ENCODE peak calls at places on chromosomes 16 and 17, in seven cellular contexts. I, D, T, W, P, Y and U are unnamed samples.

GRCh38 chr17:82145550-82146165 is 47.6 kb upstream of the FASN start:
- DNase-seq in Y (no peak), W (no peak), P (no peak), I (no peak), T (no peak), D (no peak), U (no peak)

GRCh38 chr17:10631048-10631700 is 25.9 kb downstream of the MYH3 start:
- DNase-seq in T (no peak), W (peak; percentile 43), D (peak; percentile 10), P (no peak), I (no peak), Y (no peak), U (peak; percentile 51)

GRCh38 chr16:75238853-75239371 is 12.5 kb downstream of the BCAR1 start:
- DNase-seq in W (no peak), Y (no peak), D (no peak), P (no peak), T (no peak), I (no peak), U (no peak)

GRCh38 chr16:13919330-13919682 is 648 bp upstream of the ERCC4 start:
- DNase-seq in P (no peak), T (no peak), I (peak; percentile 25), D (peak; percentile 45), W (peak; percentile 40), Y (no peak), U (no peak)

GRCh38 chr17:31329221-31329620 is 7.8 kb upstream of the EVI2A start:
- DNase-seq in I (no peak), Y (no peak), D (peak; percentile 22), W (no peak), P (no peak), T (no peak), U (no peak)

GRCh38 chr17:41792835-41793748 is 6.6 kb upstream of the JUP start:
- DNase-seq in I (peak; percentile 61), Y (peak; percentile 59), T (no peak), D (peak; percentile 60), P (no peak), W (peak; percentile 68), U (peak; percentile 78)

GRCh38 chr17:81044764-81045589 is 10.0 kb downstream of the BAIAP2 start:
- DNase-seq in Y (peak; percentile 58), W (no peak), P (no peak), I (peak; percentile 75), T (peak; percentile 73), D (peak; percentile 79), U (no peak)

GRCh38 chr16:86951831-86952598 is 365.2 kb downstream of the C16orf95 start:
- DNase-seq in Y (no peak), T (peak; percentile 41), W (peak; percentile 64), P (no peak), I (no peak), D (peak; percentile 99), U (peak; percentile 81)

GRCh38 chr16:83581994-83582747 is 225.6 kb upstream of the HSBP1 start:
- DNase-seq in I (no peak), P (no peak), D (no peak), W (no peak), Y (no peak), T (no peak), U (no peak)

GRCh38 chr16:87407511-87408112 is 15.5 kb downstream of the MAP1LC3B start:
- DNase-seq in Y (no peak), I (no peak), T (peak; percentile 43), W (no peak), P (peak; percentile 84), D (no peak), U (no peak)

GRCh38 chr17:79942011-79942405 is 93.7 kb downstream of the TBC1D16 start:
- DNase-seq in P (no peak), T (no peak), Y (no peak), D (no peak), W (no peak), I (no peak), U (no peak)

GRCh38 chr16:30491744-30492308 is 19.3 kb downstream of the ITGAL start:
- DNase-seq in T (peak; percentile 24), I (peak; percentile 25), D (peak; percentile 83), W (peak; percentile 66), Y (peak; percentile 16), P (no peak), U (peak; percentile 75)

GRCh38 chr16:21650517-21650916 is 1.9 kb downstream of the IGSF6 start:
- DNase-seq in D (no peak), T (no peak), P (no peak), W (no peak), Y (no peak), I (no peak), U (no peak)

GRCh38 chr17:47875586-47875985 is 20.4 kb upstream of the SP2 start:
- DNase-seq in P (no peak), I (no peak), D (no peak), Y (no peak), W (no peak), T (no peak), U (no peak)

GRCh38 chr17:44599298-44600175 is 42.3 kb downstream of the FZD2 start:
- DNase-seq in W (peak; percentile 87), Y (peak; percentile 20), D (peak; percentile 99), I (no peak), T (no peak), P (no peak), U (peak; percentile 81)

GRCh38 chr17:67125417-67125816 is 81.1 kb downstream of the CACNG1 start:
- DNase-seq in T (no peak), D (no peak), Y (no peak), W (no peak), P (no peak), I (no peak), U (no peak)

GRCh38 chr17:4340914-4341615 is 25.4 kb downstream of the UBE2G1 start:
- DNase-seq in I (no peak), W (no peak), D (peak; percentile 55), T (no peak), Y (no peak), P (no peak), U (no peak)

DNA sequence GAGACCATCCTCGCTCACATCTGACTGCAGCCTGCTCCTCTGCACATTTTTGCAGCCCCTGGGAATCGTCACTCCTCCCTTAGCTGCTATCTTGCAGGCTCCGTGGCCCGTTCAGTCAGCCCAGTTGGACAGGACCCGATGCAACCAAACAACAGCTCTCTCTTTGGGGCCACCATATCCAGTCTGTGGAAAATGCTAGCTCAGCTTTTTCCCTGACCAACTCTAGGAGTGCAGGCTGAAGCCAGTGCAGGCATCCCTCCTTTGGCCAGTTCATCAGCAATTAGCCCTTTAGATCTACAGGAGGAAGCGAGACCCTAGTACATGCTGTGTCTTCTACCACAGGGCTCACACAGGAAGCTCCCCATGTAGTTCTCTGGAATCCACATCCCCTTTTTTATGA is 182.1 kb downstream of the HS3ST3A1 start:
- DNase-seq in T (no peak), I (no peak), Y (no peak), W (no peak), D (no peak), P (no peak), U (no peak)
- TF ChIP-seq POLR2A in T (no peak), I (no peak), Y (no peak), W (no peak), D (no peak), P (no peak), U (no peak)

GRCh38 chr17:15261063-15261817 is 3.9 kb downstream of the PMP22 start:
- DNase-seq in Y (peak; percentile 28), D (peak; percentile 60), W (peak; percentile 87), T (no peak), I (no peak), P (no peak), U (peak; percentile 35)
- TF ChIP-seq POLR2A in Y (no peak), D (peak; percentile 38), W (no peak), T (no peak), I (no peak), P (no peak), U (no peak)

DNA sequence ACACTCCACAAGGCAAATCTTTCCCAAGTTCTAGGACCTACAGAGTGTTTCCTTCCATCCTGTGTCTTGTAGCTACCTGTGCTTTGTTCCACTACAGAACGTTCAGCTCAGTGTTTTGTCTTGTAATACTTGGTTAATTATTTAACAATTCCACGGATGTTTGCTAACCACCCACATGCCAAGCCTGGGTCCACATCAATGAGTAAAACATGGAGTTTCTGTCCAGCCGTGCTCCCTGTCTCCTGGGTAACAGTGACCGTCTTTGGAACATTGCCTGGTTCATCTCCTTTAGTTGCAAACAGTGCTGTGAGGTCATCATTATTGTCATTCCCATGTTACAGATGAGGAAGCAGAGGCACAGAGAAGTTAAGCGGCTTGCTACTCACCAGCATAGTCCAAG is 41.3 kb downstream of the IRF8 start:
- DNase-seq in I (no peak), W (no peak), Y (no peak), T (no peak), D (no peak), P (no peak), U (no peak)
- TF ChIP-seq POLR2A in I (no peak), W (no peak), Y (no peak), T (no peak), D (no peak), P (no peak), U (no peak)

GRCh38 chr17:16488572-16488997 is 3.4 kb downstream of the LRRC75A start:
- DNase-seq in Y (peak; percentile 33), I (no peak), T (no peak), P (no peak), W (no peak), D (no peak), U (no peak)

GRCh38 chr17:16484445-16485169 is 7.4 kb downstream of the LRRC75A start:
- DNase-seq in Y (no peak), W (no peak), I (no peak), P (no peak), D (no peak), T (no peak), U (no peak)

GRCh38 chr17:16482253-16482652 is 9.7 kb downstream of the LRRC75A start:
- DNase-seq in P (no peak), I (no peak), T (no peak), W (no peak), D (no peak), Y (no peak), U (no peak)

GRCh38 chr17:16483021-16483645 is 8.9 kb downstream of the LRRC75A start:
- DNase-seq in T (no peak), D (no peak), W (no peak), P (no peak), Y (no peak), I (no peak), U (no peak)

GRCh38 chr17:16486373-16487250 is 5.4 kb downstream of the LRRC75A start:
- DNase-seq in Y (peak; percentile 78), I (peak; percentile 92), T (peak; percentile 77), P (no peak), D (peak; percentile 44), W (no peak), U (peak; percentile 88)
- TF ChIP-seq POLR2A in Y (no peak), I (no peak), T (no peak), P (no peak), D (no peak), W (no peak), U (no peak)

DNA sequence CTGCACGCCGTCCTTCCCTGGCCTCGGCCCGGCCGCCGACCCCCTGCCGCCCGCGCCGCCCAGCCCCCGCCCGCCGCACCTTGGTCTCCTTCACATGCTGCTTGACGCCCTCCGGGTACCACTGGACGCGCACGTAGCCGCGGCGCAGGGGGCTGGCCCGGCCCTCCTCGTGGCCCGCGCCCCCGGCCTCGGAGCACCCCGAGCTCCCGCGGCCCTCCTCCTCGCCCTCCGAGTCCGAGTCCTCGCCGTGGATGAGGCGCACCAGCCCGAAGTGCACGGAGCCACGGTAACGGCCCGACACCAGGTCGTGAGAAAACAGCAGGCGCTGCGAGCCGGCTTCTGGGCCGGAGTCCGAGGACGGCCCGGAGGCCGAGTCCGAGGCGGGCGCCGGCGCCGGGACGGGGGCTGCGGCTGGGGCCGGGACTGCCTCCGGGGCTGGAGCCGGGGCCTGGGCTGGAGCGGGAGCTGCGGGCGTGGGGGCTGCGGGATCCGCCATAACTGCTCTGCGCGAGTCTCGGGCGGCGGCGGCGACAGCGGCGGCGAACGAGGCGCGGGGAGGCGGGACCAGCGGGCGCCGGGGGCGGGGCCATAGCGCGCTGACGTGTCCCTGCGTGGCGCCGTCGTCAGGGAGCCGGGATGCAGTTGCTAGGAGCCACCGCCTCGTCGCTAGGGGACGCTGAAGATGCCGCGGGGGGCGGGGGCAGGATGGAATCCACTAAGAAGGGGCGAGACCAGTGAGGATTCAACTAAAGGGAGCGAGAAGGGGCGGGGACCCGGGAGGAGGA is at the start of gene UBE2O:
- DNase-seq in T (peak; percentile 68), W (peak; percentile 96), P (no peak), D (peak; percentile 80), I (peak; percentile 76), Y (peak; percentile 89), U (peak; percentile 88)
- TF ChIP-seq POLR2A in T (no peak), W (peak; percentile 56), P (peak; percentile 80), D (peak; percentile 74), I (peak; percentile 79), Y (peak; percentile 44), U (peak; percentile 72)